ENCODE peak calls at places on chromosome 16, in six cellular contexts. X, F, S, K, U and J are unnamed samples.
A peak's percentile ranks its signal among the peaks of the same experiment; 100 is the strongest.

GRCh38 chr16:72424776-72425175 is 252.8 kb upstream of the PMFBP1 start:
- DNase-seq in X (no peak), F (no peak), S (no peak), K (no peak), U (no peak), J (no peak)

GRCh38 chr16:9545500-9546437 is 454.3 kb downstream of the HAPSTR1 start:
- DNase-seq in X (no peak), F (no peak), S (no peak), K (no peak), U (no peak), J (no peak)

GRCh38 chr16:397135-397661 is at the start of gene NME4:
- DNase-seq in X (peak; percentile 42), F (no peak), S (no peak), K (no peak), U (peak; percentile 69), J (no peak)

GRCh38 chr16:53232826-53233529 is 178.2 kb downstream of the CHD9 start:
- DNase-seq in X (no peak), F (no peak), S (no peak), K (no peak), U (no peak), J (no peak)

GRCh38 chr16:56238188-56238587 is 46.9 kb downstream of the GNAO1 start:
- DNase-seq in X (no peak), F (no peak), S (no peak), K (no peak), U (no peak), J (no peak)

GRCh38 chr16:27747946-27748345 is 198.0 kb downstream of the KATNIP start:
- DNase-seq in X (no peak), F (no peak), S (no peak), K (no peak), U (no peak), J (no peak)

GRCh38 chr16:66473654-66474519 is 46.8 kb downstream of the BEAN1 start:
- DNase-seq in X (no peak), F (no peak), S (no peak), K (no peak), U (no peak), J (no peak)

GRCh38 chr16:22070361-22071351 is 21.7 kb upstream of the VWA3A start:
- DNase-seq in X (no peak), F (no peak), S (no peak), K (no peak), U (no peak), J (no peak)

GRCh38 chr16:77965346-77965745 is 57.0 kb upstream of the CLEC3A start:
- DNase-seq in X (no peak), F (no peak), S (no peak), K (no peak), U (peak; percentile 44), J (no peak)

GRCh38 chr16:72646615-72647014 is 401.3 kb downstream of the ZFHX3 start:
- DNase-seq in X (no peak), F (no peak), S (no peak), K (no peak), U (no peak), J (no peak)

GRCh38 chr16:88941933-88942909 is 34.8 kb downstream of the CBFA2T3 start:
- DNase-seq in X (peak; percentile 59), F (no peak), S (no peak), K (no peak), U (peak; percentile 75), J (no peak)

GRCh38 chr16:84278333-84278732 is 16.3 kb upstream of the WFDC1 start:
- DNase-seq in X (no peak), F (no peak), S (no peak), K (no peak), U (no peak), J (no peak)

GRCh38 chr16:89096768-89097527 is 3.3 kb downstream of the ACSF3 start:
- DNase-seq in X (no peak), F (no peak), S (no peak), K (no peak), U (no peak), J (no peak)

GRCh38 chr16:59527206-59527997 is 793.3 kb upstream of the GOT2 start:
- DNase-seq in X (no peak), F (no peak), S (no peak), K (peak; percentile 62), U (no peak), J (no peak)

GRCh38 chr16:87240211-87241134 is 76.7 kb downstream of the C16orf95 start:
- DNase-seq in X (no peak), F (no peak), S (peak; percentile 11), K (no peak), U (no peak), J (no peak)

GRCh38 chr16:72986011-72986410 is 61.9 kb downstream of the ZFHX3 start:
- DNase-seq in X (no peak), F (no peak), S (peak; percentile 87), K (peak; percentile 41), U (no peak), J (no peak)

GRCh38 chr16:85353839-85354622 is 241.8 kb upstream of the CIBAR2 start:
- DNase-seq in X (no peak), F (no peak), S (no peak), K (no peak), U (no peak), J (no peak)

GRCh38 chr16:19105131-19105530 is 8.6 kb upstream of the ITPRIPL2 start:
- DNase-seq in X (no peak), F (no peak), S (peak; percentile 27), K (no peak), U (no peak), J (no peak)

GRCh38 chr16:85419503-85420408 is 193.4 kb upstream of the GSE1 start:
- DNase-seq in X (no peak), F (no peak), S (no peak), K (no peak), U (no peak), J (no peak)

GRCh38 chr16:69741951-69742904 is 12.5 kb downstream of the NOB1 start:
- DNase-seq in X (no peak), F (no peak), S (peak; percentile 78), K (peak; percentile 57), U (peak; percentile 5), J (no peak)

GRCh38 chr16:88527186-88527936 is 42.8 kb upstream of the ZC3H18 start:
- DNase-seq in X (peak; percentile 66), F (no peak), S (no peak), K (peak; percentile 29), U (peak; percentile 80), J (no peak)

GRCh38 chr16:15653227-15653626 is 3.2 kb downstream of the NDE1 start:
- DNase-seq in X (no peak), F (no peak), S (no peak), K (peak; percentile 74), U (no peak), J (no peak)
- H3K27ac ChIP-seq in X (no peak overlapping the region), F (no peak overlapping the region), S (no peak overlapping the region), K (no peak overlapping the region), U (no peak overlapping the region), J (no peak overlapping the region)

GRCh38 chr16:74727903-74728302 is 27.2 kb upstream of the MLKL start:
- DNase-seq in X (no peak), F (no peak), S (no peak), K (no peak), U (no peak), J (no peak)

GRCh38 chr16:74726736-74727135 is 26.1 kb upstream of the MLKL start:
- DNase-seq in X (no peak), F (no peak), S (no peak), K (peak; percentile 30), U (no peak), J (no peak)

GRCh38 chr16:74725641-74726040 is 25.0 kb upstream of the MLKL start:
- DNase-seq in X (no peak), F (no peak), S (no peak), K (no peak), U (no peak), J (no peak)

GRCh38 chr16:74724820-74725549 is 24.3 kb upstream of the MLKL start:
- DNase-seq in X (no peak), F (no peak), S (no peak), K (peak; percentile 82), U (no peak), J (peak; percentile 84)

DNA sequence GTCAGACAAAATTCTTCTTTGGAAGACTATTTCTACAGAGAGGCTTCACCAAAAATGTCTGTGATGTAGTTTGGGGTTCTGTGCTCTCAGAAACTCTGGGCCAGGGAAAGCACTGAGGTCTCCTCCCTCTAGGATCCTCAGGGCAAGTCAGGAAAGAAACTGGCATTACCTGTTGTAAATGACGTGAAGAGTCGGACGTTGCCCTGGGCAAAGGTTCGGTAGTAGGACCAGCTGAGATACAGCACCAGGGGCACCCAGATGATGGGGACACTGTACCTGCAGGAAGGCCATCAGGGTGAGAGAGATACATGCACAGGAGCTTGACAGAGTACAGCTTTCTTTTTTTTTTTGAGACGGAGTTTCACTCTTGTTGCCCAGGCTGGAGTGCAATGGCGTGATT is 25.4 kb upstream of the MLKL start:
- DNase-seq in X (no peak), F (no peak), S (no peak), K (no peak), U (no peak), J (no peak)
- H3K27ac ChIP-seq in X (no peak overlapping the region), F (no peak overlapping the region), S (no peak overlapping the region), K (no peak overlapping the region), U (no peak overlapping the region), J (peak overlapping the region; percentile 98)

GRCh38 chr16:29972500-29972899 is 1.2 kb upstream of the TAOK2 start:
- DNase-seq in X (no peak), F (no peak), S (peak; percentile 25), K (no peak), U (no peak), J (no peak)
- H3K27ac ChIP-seq in X (no peak overlapping the region), F (no peak overlapping the region), S (no peak overlapping the region), K (no peak overlapping the region), U (no peak overlapping the region), J (no peak overlapping the region)

GRCh38 chr16:2720063-2720455 is at the start of gene PRSS27:
- DNase-seq in X (no peak), F (no peak), S (peak; percentile 59), K (no peak), U (no peak), J (no peak)
- H3K27ac ChIP-seq in X (peak within 1 kb of the TSS; percentile 68), F (peak within 1 kb of the TSS; percentile 75), S (peak within 1 kb of the TSS; percentile 55), K (no peak within 1 kb of the TSS), U (peak within 1 kb of the TSS; percentile 64), J (no peak within 1 kb of the TSS)

GRCh38 chr16:11080999-11081630 is 136.8 kb downstream of the CLEC16A start:
- DNase-seq in X (no peak), F (no peak), S (peak; percentile 61), K (no peak), U (no peak), J (no peak)
- H3K27ac ChIP-seq in X (no peak overlapping the region), F (no peak overlapping the region), S (no peak overlapping the region), K (no peak overlapping the region), U (no peak overlapping the region), J (no peak overlapping the region)

DNA sequence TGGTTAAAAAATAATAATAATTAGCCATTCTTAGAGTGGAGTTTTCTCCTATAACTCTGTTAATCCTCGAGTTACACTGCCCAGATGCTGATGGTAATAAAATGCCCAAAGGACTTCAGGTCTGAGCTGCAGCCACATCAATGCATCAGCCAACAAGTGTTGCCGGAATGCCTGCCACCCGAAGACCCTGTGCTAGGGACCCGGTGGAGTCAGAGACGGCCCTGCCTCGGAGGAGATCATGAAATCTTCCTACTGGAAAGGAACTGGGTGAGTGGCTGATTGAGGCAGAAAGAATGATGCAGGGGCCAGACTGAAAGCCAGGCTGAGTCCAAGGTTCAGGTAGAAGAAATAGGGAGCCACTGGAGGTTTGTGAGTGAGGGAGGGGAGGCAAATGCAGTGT is 100.2 kb downstream of the ZNF423 start:
- DNase-seq in X (no peak), F (no peak), S (no peak), K (no peak), U (no peak), J (no peak)
- H3K27ac ChIP-seq in X (no peak overlapping the region), F (no peak overlapping the region), S (no peak overlapping the region), K (no peak overlapping the region), U (no peak overlapping the region), J (no peak overlapping the region)

GRCh38 chr16:83110221-83110768 is 483.5 kb downstream of the CDH13 start:
- DNase-seq in X (no peak), F (no peak), S (no peak), K (no peak), U (no peak), J (no peak)
- H3K27ac ChIP-seq in X (no peak overlapping the region), F (no peak overlapping the region), S (no peak overlapping the region), K (no peak overlapping the region), U (no peak overlapping the region), J (no peak overlapping the region)